ENCODE peak calls at places on chromosomes 1 and 21, in five cellular contexts. V is transverse colon, K is cardiac fibroblast, C is astrocyte, W is fibroblast of mammary gland. P is an unnamed sample.

GRCh38 chr1:225461533-225462428 is 33.9 kb upstream of the LBR start:
- DNase-seq in C (no peak), V (no peak), W (no peak), K (no peak), P (no peak)

GRCh38 chr1:20100632-20101355 is 18.5 kb downstream of the PLA2G2D start:
- DNase-seq in W (peak), C (peak), K (peak), V (peak), P (peak)

GRCh38 chr1:1101503-1101902 is 14.4 kb downstream of the C1orf159 start:
- DNase-seq in V (peak), K (no peak), C (no peak), W (no peak), P (no peak)

GRCh38 chr1:222104661-222105392 is 362.9 kb upstream of the DUSP10 start:
- DNase-seq in K (no peak), W (no peak), V (no peak), C (no peak), P (peak)

GRCh38 chr1:95742591-95743089 is 508.6 kb downstream of the RWDD3 start:
- DNase-seq in V (no peak), W (peak), K (peak), C (peak), P (no peak)

GRCh38 chr1:94805912-94806311 is 14.2 kb upstream of the SLC44A3 start:
- DNase-seq in K (peak), C (no peak), W (peak), V (peak), P (no peak)

GRCh38 chr1:72100766-72101165 is 181.6 kb downstream of the NEGR1 start:
- DNase-seq in W (no peak), K (no peak), V (no peak), C (no peak), P (no peak)

GRCh38 chr1:203166192-203166940 is 9.3 kb downstream of the MYBPH start:
- DNase-seq in W (no peak), V (peak), C (no peak), K (no peak), P (peak)

GRCh38 chr21:27164208-27165172 is 197.6 kb upstream of the ADAMTS5 start:
- DNase-seq in W (peak), K (no peak), V (no peak), C (no peak), P (no peak)

GRCh38 chr1:201538618-201539551 is at the start of gene NAV1:
- DNase-seq in C (peak), W (peak), V (peak), K (peak), P (no peak)

GRCh38 chr1:234573711-234574299 is 36.2 kb downstream of the IRF2BP2 start:
- DNase-seq in C (no peak), W (peak), K (peak), V (no peak), P (no peak)

DNA sequence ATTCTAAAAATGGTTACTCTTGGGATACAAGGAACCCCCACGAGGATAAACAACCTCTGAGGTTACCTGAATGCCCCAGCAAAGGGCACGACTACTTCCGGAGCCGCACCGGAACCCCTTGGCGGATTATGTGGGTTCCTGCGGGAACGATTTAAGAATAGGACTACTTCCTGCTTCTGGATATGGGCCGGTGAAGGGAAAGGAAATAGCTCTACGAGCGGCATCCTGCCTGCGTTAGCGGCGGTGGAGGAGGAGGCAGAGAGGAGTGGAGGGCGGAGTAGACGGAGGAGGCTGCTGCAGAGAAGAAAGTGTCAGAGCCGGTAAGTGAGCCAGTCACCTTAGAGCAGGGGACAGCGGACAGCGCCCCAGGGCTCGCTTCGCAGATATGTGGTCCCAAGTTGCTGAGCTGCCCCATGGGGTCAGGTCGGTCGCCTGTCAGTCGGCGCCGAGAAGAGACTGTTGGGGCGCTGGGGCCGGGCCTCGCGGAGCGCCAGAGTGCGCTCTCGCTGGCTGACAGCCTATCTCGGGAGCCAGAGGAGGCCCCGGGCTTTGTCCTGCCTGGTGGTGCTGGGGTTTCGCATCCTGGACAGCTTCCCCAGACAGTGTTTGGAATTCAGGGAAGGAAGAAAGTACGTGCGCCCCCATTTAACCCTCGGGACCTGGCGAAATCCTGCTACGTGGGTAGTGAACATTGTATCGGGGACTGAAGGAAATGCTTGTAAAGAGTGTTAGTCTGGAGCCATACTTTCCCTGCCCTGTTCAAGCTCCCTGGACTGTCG is at the start of gene KLHL20:
- DNase-seq in V (peak), C (peak), K (peak), W (peak), P (peak)
- TF ChIP-seq CTCF in V (no peak), C (no peak), K (no peak), W (no peak), P (no peak)

GRCh38 chr1:18645172-18646090 is 14.8 kb downstream of the PAX7 start:
- DNase-seq in K (no peak), V (no peak), C (no peak), W (no peak), P (no peak)

GRCh38 chr1:18644013-18644399 is 13.4 kb downstream of the PAX7 start:
- DNase-seq in K (no peak), V (no peak), W (no peak), C (no peak), P (no peak)

GRCh38 chr1:18644469-18645171 is 14.0 kb downstream of the PAX7 start:
- DNase-seq in V (no peak), C (no peak), W (no peak), K (no peak), P (no peak)

GRCh38 chr1:18642278-18643095 is 11.8 kb downstream of the PAX7 start:
- DNase-seq in V (no peak), W (no peak), C (no peak), K (no peak), P (no peak)

DNA sequence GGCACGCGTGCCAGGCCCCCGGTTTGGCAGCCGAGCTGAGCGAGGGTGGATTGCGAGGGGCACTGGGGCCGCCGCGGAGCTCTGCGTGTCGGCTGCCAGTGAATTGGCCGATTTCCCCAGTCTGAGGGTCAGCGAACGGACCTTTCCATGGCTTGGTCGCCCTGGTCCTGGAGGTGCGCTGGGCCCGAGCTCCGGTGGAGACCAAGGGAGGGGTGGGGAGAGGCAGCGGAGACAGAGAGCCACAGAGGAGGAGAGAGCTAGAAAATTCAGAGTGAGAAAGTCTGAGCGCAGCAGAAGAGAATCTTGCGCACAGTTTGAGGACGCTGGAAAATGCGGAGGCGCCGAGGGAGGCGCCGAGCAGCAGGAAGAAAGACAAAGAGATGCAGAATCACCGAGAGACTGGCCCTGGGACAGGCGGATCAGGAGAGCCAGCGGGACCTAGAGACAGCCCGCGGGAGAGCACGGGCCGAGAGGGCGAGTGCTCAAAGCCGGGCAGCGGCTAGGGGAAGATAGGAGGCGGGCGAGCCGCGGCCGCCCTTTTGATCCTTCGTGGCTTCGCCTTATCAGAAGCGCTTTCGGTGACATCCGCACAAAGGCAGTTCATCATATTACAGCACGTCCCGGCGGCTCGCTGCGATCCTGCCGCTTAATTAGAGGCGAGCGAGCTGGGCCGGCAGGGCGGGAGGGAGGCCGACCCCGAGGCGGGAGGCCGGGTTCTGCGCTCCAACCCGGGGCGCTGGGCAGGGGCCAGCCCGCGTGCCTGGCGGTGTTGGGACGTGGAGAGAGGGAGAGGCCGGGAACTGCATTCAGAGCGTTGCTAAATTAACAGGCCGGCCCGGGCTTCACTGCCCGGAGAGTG is 12.7 kb downstream of the PAX7 start:
- DNase-seq in C (no peak), V (no peak), K (no peak), W (no peak), P (no peak)
- H3K4me3 ChIP-seq in C (no peak), V (no peak), K (no peak), W (no peak), P (no peak)

GRCh38 chr1:78527706-78528105 is 36.9 kb downstream of the PTGFR start:
- DNase-seq in K (peak), W (no peak), V (no peak), C (no peak), P (no peak)
- TF ChIP-seq CTCF in K (no peak), W (no peak), V (no peak), C (no peak), P (no peak)

GRCh38 chr1:113046569-113046968 is 26.4 kb upstream of the LRIG2 start:
- DNase-seq in K (no peak), V (no peak), C (no peak), W (no peak), P (no peak)
- H3K4me3 ChIP-seq in K (no peak), V (no peak), C (no peak), W (no peak), P (no peak)

GRCh38 chr1:116228501-116228900 is 117.3 kb downstream of the MAB21L3 start:
- DNase-seq in K (no peak), V (no peak), C (no peak), W (no peak), P (no peak)

GRCh38 chr1:116231752-116232151 is 120.6 kb downstream of the MAB21L3 start:
- DNase-seq in C (no peak), V (no peak), W (no peak), K (no peak), P (no peak)

GRCh38 chr1:116230712-116231111 is 119.5 kb downstream of the MAB21L3 start:
- DNase-seq in C (no peak), K (no peak), W (no peak), V (no peak), P (no peak)

GRCh38 chr1:116232989-116233514 is 121.9 kb downstream of the MAB21L3 start:
- DNase-seq in W (no peak), V (no peak), C (no peak), K (no peak), P (no peak)
- TF ChIP-seq CTCF in W (no peak), V (peak), C (no peak), K (no peak), P (no peak)